ENCODE peak calls at places on chromosomes 2 and 18, in seven cellular contexts. J, P, U, T, N, M and F are unnamed samples.

GRCh38 chr18:39770399-39770798 is 2184.6 kb upstream of the PIK3C3 start:
- DNase-seq in J (no peak), P (no peak), U (no peak), T (no peak), N (no peak), M (no peak), F (no peak)

GRCh38 chr2:111624401-111625156 is 259.4 kb downstream of the ANAPC1 start:
- DNase-seq in J (no peak), P (no peak), U (no peak), T (peak; percentile 21), N (no peak), M (no peak), F (no peak)

GRCh38 chr2:217724436-217724835 is 278.4 kb downstream of the TNS1 start:
- DNase-seq in J (no peak), P (no peak), U (no peak), T (no peak), N (no peak), M (no peak), F (no peak)

GRCh38 chr2:145016711-145017110 is 496.8 kb upstream of the ZEB2 start:
- DNase-seq in J (no peak), P (no peak), U (no peak), T (no peak), N (no peak), M (no peak), F (no peak)

GRCh38 chr2:207911215-207911614 is 114.1 kb downstream of the PLEKHM3 start:
- DNase-seq in J (no peak), P (no peak), U (no peak), T (no peak), N (no peak), M (no peak), F (no peak)

GRCh38 chr2:171723724-171724683 is 36.7 kb downstream of the DYNC1I2 start:
- DNase-seq in J (no peak), P (no peak), U (no peak), T (peak; percentile 12), N (no peak), M (peak; percentile 54), F (no peak)

GRCh38 chr2:49971453-49971852 is 817.1 kb upstream of the FSHR start:
- DNase-seq in J (no peak), P (no peak), U (no peak), T (no peak), N (no peak), M (no peak), F (no peak)

GRCh38 chr2:46387886-46388515 is 90.8 kb downstream of the EPAS1 start:
- DNase-seq in J (no peak), P (no peak), U (no peak), T (peak; percentile 33), N (no peak), M (no peak), F (no peak)

GRCh38 chr2:84850471-84850870 is 30.4 kb downstream of the TRABD2A start:
- DNase-seq in J (no peak), P (no peak), U (no peak), T (no peak), N (no peak), M (no peak), F (no peak)

GRCh38 chr18:69916412-69916811 is 31.3 kb downstream of the CD226 start:
- DNase-seq in J (no peak), P (no peak), U (no peak), T (no peak), N (no peak), M (no peak), F (no peak)

GRCh38 chr2:172373761-172374160 is 53.6 kb upstream of the ITGA6 start:
- DNase-seq in J (no peak), P (no peak), U (no peak), T (no peak), N (no peak), M (no peak), F (no peak)

GRCh38 chr2:192190474-192190873 is 4.3 kb downstream of the TMEFF2 start:
- DNase-seq in J (no peak), P (no peak), U (no peak), T (peak; percentile 20), N (no peak), M (no peak), F (peak; percentile 16)

GRCh38 chr2:230865324-230865765 is 603 bp downstream of the ITM2C start:
- DNase-seq in J (no peak), P (peak; percentile 45), U (no peak), T (no peak), N (no peak), M (peak; percentile 78), F (no peak)

GRCh38 chr2:224077773-224078507 is 38.9 kb upstream of the SERPINE2 start:
- DNase-seq in J (no peak), P (no peak), U (no peak), T (no peak), N (no peak), M (no peak), F (no peak)

GRCh38 chr2:72126186-72127100 is 21.2 kb downstream of the CYP26B1 start:
- DNase-seq in J (no peak), P (no peak), U (no peak), T (no peak), N (no peak), M (no peak), F (no peak)

GRCh38 chr2:20629581-20630291 is 21.2 kb downstream of the HS1BP3 start:
- DNase-seq in J (no peak), P (no peak), U (peak; percentile 8), T (no peak), N (no peak), M (no peak), F (no peak)

GRCh38 chr2:232495292-232495691 is 7.7 kb upstream of the ECEL1 start:
- DNase-seq in J (no peak), P (no peak), U (no peak), T (no peak), N (no peak), M (no peak), F (no peak)

DNA sequence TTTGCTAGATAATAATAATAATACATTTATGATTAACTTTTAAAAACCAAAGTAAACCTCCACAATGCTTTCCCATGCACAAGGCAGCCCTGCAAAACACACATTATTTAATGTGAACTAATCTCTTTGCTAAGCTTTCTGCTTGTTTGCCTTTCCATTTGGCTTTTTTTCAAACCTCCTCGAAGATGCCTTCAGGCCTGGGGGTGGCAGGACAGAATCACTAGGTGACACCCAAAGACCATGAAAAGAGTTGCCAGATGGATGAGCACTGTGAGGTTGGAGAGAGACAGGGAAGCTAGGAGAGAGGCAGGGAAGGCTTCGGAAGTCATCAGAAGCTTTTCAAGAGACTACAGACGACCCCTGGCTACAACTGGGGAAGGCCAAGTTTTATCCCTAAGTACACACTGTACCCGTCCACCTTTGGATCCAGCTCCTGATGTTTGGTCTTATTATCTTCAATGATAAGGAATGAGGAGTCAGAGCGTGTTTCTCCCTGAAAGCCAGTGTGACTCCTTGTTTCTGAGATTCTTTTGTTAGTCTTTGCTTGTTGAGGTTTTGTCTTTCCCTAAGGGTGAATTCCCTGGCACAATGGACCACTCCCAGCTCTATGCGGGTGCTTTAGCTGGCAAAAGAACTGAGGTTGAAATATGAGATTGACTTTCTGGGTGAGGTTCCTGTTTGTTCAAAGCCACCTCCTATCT is 33.5 kb upstream of the SLC9A2 start:
- DNase-seq in J (no peak), P (no peak), U (no peak), T (no peak), N (no peak), M (peak; percentile 30), F (no peak)
- TF ChIP-seq CTCF in J (no peak), P (no peak), U (no peak), T (no peak), N (no peak), M (no peak), F (no peak)

GRCh38 chr2:116820986-116821385 is 993.5 kb upstream of the DDX18 start:
- DNase-seq in J (no peak), P (no peak), U (no peak), T (no peak), N (no peak), M (no peak), F (no peak)

GRCh38 chr2:116819355-116819754 is 995.1 kb upstream of the DDX18 start:
- DNase-seq in J (no peak), P (no peak), U (no peak), T (no peak), N (no peak), M (peak; percentile 23), F (no peak)
- TF ChIP-seq CTCF in J (no peak), P (peak; percentile 38), U (no peak), T (no peak), N (no peak), M (peak; percentile 41), F (no peak)

DNA sequence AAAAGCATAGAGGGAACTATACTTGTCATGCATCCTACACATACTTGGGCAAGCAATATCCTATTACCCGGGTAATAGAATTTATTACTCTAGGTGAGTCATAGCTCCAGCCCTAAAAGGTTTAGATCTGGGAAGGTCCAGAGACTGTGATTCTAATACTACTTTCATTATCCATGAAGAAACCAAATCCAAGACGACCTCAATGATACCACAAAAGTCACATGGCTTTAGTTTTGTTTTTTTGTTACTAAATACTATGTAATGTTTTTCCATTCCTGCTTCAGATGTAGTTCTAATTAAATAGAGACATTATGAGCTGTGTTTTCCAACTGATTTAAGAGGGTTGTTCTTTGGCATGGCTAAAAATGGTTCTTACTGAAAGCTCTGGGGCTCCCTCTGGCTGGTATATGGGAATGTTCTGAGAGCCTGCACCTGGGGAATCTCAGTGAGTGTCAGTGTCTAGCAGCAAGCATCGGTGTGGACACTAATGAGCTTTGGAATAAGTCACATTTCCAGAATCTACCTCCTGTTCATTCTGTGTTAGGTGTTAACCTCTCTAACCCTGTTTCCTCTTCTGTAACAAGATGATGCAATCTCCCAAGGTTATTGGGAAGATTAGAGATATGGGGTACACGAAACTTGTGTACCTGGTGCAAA is 20.5 kb upstream of the IL1RL2 start:
- DNase-seq in J (no peak), P (peak; percentile 27), U (no peak), T (peak; percentile 67), N (peak; percentile 35), M (peak; percentile 54), F (no peak)
- TF ChIP-seq CTCF in J (no peak), P (peak; percentile 53), U (peak; percentile 68), T (peak; percentile 83), N (peak; percentile 81), M (peak; percentile 56), F (peak; percentile 8)

GRCh38 chr2:1979101-1979500 is 234.8 kb upstream of the PXDN start:
- DNase-seq in J (no peak), P (no peak), U (no peak), T (no peak), N (no peak), M (no peak), F (no peak)

GRCh38 chr2:1976112-1976511 is 231.8 kb upstream of the PXDN start:
- DNase-seq in J (no peak), P (no peak), U (no peak), T (no peak), N (no peak), M (no peak), F (no peak)

GRCh38 chr2:1979569-1979968 is 235.3 kb upstream of the PXDN start:
- DNase-seq in J (no peak), P (no peak), U (no peak), T (no peak), N (no peak), M (no peak), F (no peak)

GRCh38 chr2:1976725-1977416 is 232.6 kb upstream of the PXDN start:
- DNase-seq in J (no peak), P (no peak), U (no peak), T (no peak), N (peak; percentile 24), M (no peak), F (no peak)

DNA sequence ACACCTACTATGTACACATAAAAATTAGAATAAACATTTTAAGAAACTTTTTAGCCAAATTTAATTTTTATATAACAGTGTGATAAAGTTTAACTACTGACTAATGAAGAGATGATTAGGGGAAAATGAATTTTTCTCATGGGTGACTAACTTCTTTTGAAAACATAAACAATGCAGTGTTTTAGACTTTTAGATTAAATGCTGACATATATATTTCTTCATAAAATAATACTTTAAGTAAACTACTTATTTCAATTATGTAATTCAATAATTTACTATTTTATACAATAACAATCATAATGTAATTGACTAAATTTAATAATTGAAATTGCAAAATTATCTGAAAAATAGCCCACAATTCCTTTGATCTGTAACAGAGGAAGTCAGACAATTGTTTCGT is 233.3 kb upstream of the PXDN start:
- DNase-seq in J (no peak), P (no peak), U (no peak), T (no peak), N (no peak), M (no peak), F (no peak)
- TF ChIP-seq CTCF in J (no peak), P (no peak), U (no peak), T (no peak), N (no peak), M (no peak), F (no peak)